ENCODE peak calls at places on chromosomes 16 and 17, in eight cellular contexts. One of them, this sample, is unnamed.

GRCh38 chr16:2427526-2427925 is 1.7 kb upstream of the CCNF start:
- DNase-seq in right atrium auricular region: no peak
- DNase-seq in effector memory CD4-positive, alpha-beta T cell: no peak
- DNase-seq in BE2C: no peak
- DNase-seq in Peyer's patch: no peak
- DNase-seq in body of pancreas: no peak
- DNase-seq in naive thymus-derived CD4-positive, alpha-beta T cell: no peak
- DNase-seq in GM23338: no peak
- DNase-seq in this sample: no peak

GRCh38 chr17:37339321-37339720 is 36.5 kb upstream of the C17orf78 start:
- DNase-seq in Peyer's patch: no peak
- DNase-seq in body of pancreas: no peak
- DNase-seq in effector memory CD4-positive, alpha-beta T cell: no peak
- DNase-seq in GM23338: no peak
- DNase-seq in BE2C: no peak
- DNase-seq in right atrium auricular region: no peak
- DNase-seq in naive thymus-derived CD4-positive, alpha-beta T cell: no peak
- DNase-seq in this sample: no peak

GRCh38 chr16:81651758-81652718 is 127.1 kb upstream of the PLCG2 start:
- DNase-seq in BE2C: no peak
- DNase-seq in naive thymus-derived CD4-positive, alpha-beta T cell: no peak
- DNase-seq in Peyer's patch: no peak
- DNase-seq in right atrium auricular region: no peak
- DNase-seq in body of pancreas: no peak
- DNase-seq in GM23338: no peak
- DNase-seq in effector memory CD4-positive, alpha-beta T cell: no peak
- DNase-seq in this sample: no peak

GRCh38 chr17:72955391-72956140 is 136.9 kb downstream of the SLC39A11 start:
- DNase-seq in effector memory CD4-positive, alpha-beta T cell: no peak
- DNase-seq in right atrium auricular region: no peak
- DNase-seq in GM23338: no peak
- DNase-seq in naive thymus-derived CD4-positive, alpha-beta T cell: no peak
- DNase-seq in body of pancreas: no peak
- DNase-seq in Peyer's patch: no peak
- DNase-seq in BE2C: no peak
- DNase-seq in this sample: no peak

GRCh38 chr17:16286009-16286946 is 67.0 kb downstream of the CENPV start:
- DNase-seq in BE2C: peak; percentile 56
- DNase-seq in Peyer's patch: peak; percentile 88
- DNase-seq in GM23338: peak; percentile 96
- DNase-seq in body of pancreas: peak; percentile 78
- DNase-seq in effector memory CD4-positive, alpha-beta T cell: peak; percentile 47
- DNase-seq in naive thymus-derived CD4-positive, alpha-beta T cell: peak; percentile 75
- DNase-seq in right atrium auricular region: peak; percentile 96
- DNase-seq in this sample: peak; percentile 68

GRCh38 chr16:80015566-80015965 is 415.0 kb upstream of the MAF start:
- DNase-seq in GM23338: no peak
- DNase-seq in effector memory CD4-positive, alpha-beta T cell: no peak
- DNase-seq in body of pancreas: no peak
- DNase-seq in Peyer's patch: no peak
- DNase-seq in BE2C: no peak
- DNase-seq in naive thymus-derived CD4-positive, alpha-beta T cell: no peak
- DNase-seq in right atrium auricular region: no peak
- DNase-seq in this sample: no peak

GRCh38 chr16:58502217-58502921 is 2.4 kb downstream of the NDRG4 start:
- DNase-seq in effector memory CD4-positive, alpha-beta T cell: no peak
- DNase-seq in GM23338: no peak
- DNase-seq in right atrium auricular region: no peak
- DNase-seq in body of pancreas: no peak
- DNase-seq in Peyer's patch: no peak
- DNase-seq in naive thymus-derived CD4-positive, alpha-beta T cell: no peak
- DNase-seq in BE2C: no peak
- DNase-seq in this sample: no peak

GRCh38 chr16:77723108-77723514 is 797 bp downstream of the NUDT7 start:
- DNase-seq in effector memory CD4-positive, alpha-beta T cell: no peak
- DNase-seq in BE2C: no peak
- DNase-seq in right atrium auricular region: no peak
- DNase-seq in Peyer's patch: no peak
- DNase-seq in naive thymus-derived CD4-positive, alpha-beta T cell: peak; percentile 16
- DNase-seq in GM23338: no peak
- DNase-seq in body of pancreas: peak; percentile 19
- DNase-seq in this sample: no peak

GRCh38 chr16:24753437-24753836 is 24.0 kb downstream of the TNRC6A start:
- DNase-seq in GM23338: no peak
- DNase-seq in naive thymus-derived CD4-positive, alpha-beta T cell: no peak
- DNase-seq in body of pancreas: no peak
- DNase-seq in right atrium auricular region: no peak
- DNase-seq in Peyer's patch: no peak
- DNase-seq in effector memory CD4-positive, alpha-beta T cell: no peak
- DNase-seq in BE2C: no peak
- DNase-seq in this sample: no peak

GRCh38 chr16:5905935-5906334 is 808.3 kb upstream of the EEF2KMT start:
- DNase-seq in BE2C: no peak
- DNase-seq in body of pancreas: no peak
- DNase-seq in Peyer's patch: no peak
- DNase-seq in effector memory CD4-positive, alpha-beta T cell: no peak
- DNase-seq in naive thymus-derived CD4-positive, alpha-beta T cell: no peak
- DNase-seq in right atrium auricular region: no peak
- DNase-seq in GM23338: no peak
- DNase-seq in this sample: no peak

GRCh38 chr16:22915003-22915402 is 101.0 kb downstream of the HS3ST2 start:
- DNase-seq in BE2C: no peak
- DNase-seq in naive thymus-derived CD4-positive, alpha-beta T cell: no peak
- DNase-seq in right atrium auricular region: no peak
- DNase-seq in GM23338: no peak
- DNase-seq in effector memory CD4-positive, alpha-beta T cell: no peak
- DNase-seq in Peyer's patch: no peak
- DNase-seq in body of pancreas: no peak
- DNase-seq in this sample: no peak

GRCh38 chr17:77414811-77415400 is 274.1 kb downstream of the SEC14L1 start:
- DNase-seq in GM23338: no peak
- DNase-seq in right atrium auricular region: no peak
- DNase-seq in naive thymus-derived CD4-positive, alpha-beta T cell: no peak
- DNase-seq in effector memory CD4-positive, alpha-beta T cell: no peak
- DNase-seq in BE2C: no peak
- DNase-seq in body of pancreas: no peak
- DNase-seq in Peyer's patch: no peak
- DNase-seq in this sample: no peak

GRCh38 chr17:47663997-47664941 is 14.6 kb downstream of the KPNB1 start:
- DNase-seq in naive thymus-derived CD4-positive, alpha-beta T cell: peak; percentile 64
- DNase-seq in BE2C: peak; percentile 72
- DNase-seq in right atrium auricular region: no peak
- DNase-seq in body of pancreas: peak; percentile 58
- DNase-seq in GM23338: peak; percentile 85
- DNase-seq in effector memory CD4-positive, alpha-beta T cell: peak; percentile 12
- DNase-seq in Peyer's patch: no peak
- DNase-seq in this sample: no peak

GRCh38 chr17:16515933-16516332 is 23.9 kb upstream of the LRRC75A start:
- DNase-seq in GM23338: no peak
- DNase-seq in right atrium auricular region: no peak
- DNase-seq in BE2C: no peak
- DNase-seq in effector memory CD4-positive, alpha-beta T cell: no peak
- DNase-seq in naive thymus-derived CD4-positive, alpha-beta T cell: no peak
- DNase-seq in Peyer's patch: no peak
- DNase-seq in body of pancreas: no peak
- DNase-seq in this sample: no peak

GRCh38 chr16:28990375-28991040 is 5.7 kb downstream of the LAT start:
- DNase-seq in BE2C: no peak
- DNase-seq in body of pancreas: no peak
- DNase-seq in Peyer's patch: no peak
- DNase-seq in right atrium auricular region: no peak
- DNase-seq in naive thymus-derived CD4-positive, alpha-beta T cell: no peak
- DNase-seq in effector memory CD4-positive, alpha-beta T cell: no peak
- DNase-seq in GM23338: no peak
- DNase-seq in this sample: no peak

GRCh38 chr17:45405250-45406086 is 27.2 kb downstream of the ARHGAP27 start:
- DNase-seq in Peyer's patch: peak; percentile 97
- DNase-seq in body of pancreas: peak; percentile 41
- DNase-seq in BE2C: peak; percentile 81
- DNase-seq in naive thymus-derived CD4-positive, alpha-beta T cell: no peak
- DNase-seq in right atrium auricular region: no peak
- DNase-seq in GM23338: peak; percentile 99
- DNase-seq in effector memory CD4-positive, alpha-beta T cell: no peak
- DNase-seq in this sample: no peak

GRCh38 chr16:20669691-20670090 is 27.8 kb downstream of the ACSM1 start:
- DNase-seq in effector memory CD4-positive, alpha-beta T cell: no peak
- DNase-seq in body of pancreas: no peak
- DNase-seq in naive thymus-derived CD4-positive, alpha-beta T cell: no peak
- DNase-seq in BE2C: no peak
- DNase-seq in GM23338: no peak
- DNase-seq in right atrium auricular region: no peak
- DNase-seq in Peyer's patch: no peak
- DNase-seq in this sample: no peak

GRCh38 chr17:75457047-75457654 is 716 bp downstream of the TMEM94 start:
- DNase-seq in effector memory CD4-positive, alpha-beta T cell: no peak
- DNase-seq in Peyer's patch: peak; percentile 58
- DNase-seq in naive thymus-derived CD4-positive, alpha-beta T cell: no peak
- DNase-seq in GM23338: peak; percentile 82
- DNase-seq in BE2C: peak; percentile 76
- DNase-seq in body of pancreas: peak; percentile 31
- DNase-seq in right atrium auricular region: no peak
- DNase-seq in this sample: no peak

GRCh38 chr17:21033350-21033749 is 9.5 kb downstream of the USP22 start:
- DNase-seq in effector memory CD4-positive, alpha-beta T cell: no peak
- DNase-seq in Peyer's patch: no peak
- DNase-seq in BE2C: no peak
- DNase-seq in GM23338: no peak
- DNase-seq in right atrium auricular region: no peak
- DNase-seq in naive thymus-derived CD4-positive, alpha-beta T cell: no peak
- DNase-seq in body of pancreas: no peak
- DNase-seq in this sample: no peak
- H3K4me3 ChIP-seq in effector memory CD4-positive, alpha-beta T cell: no peak overlapping the region
- H3K4me3 ChIP-seq in Peyer's patch: no peak overlapping the region
- H3K4me3 ChIP-seq in BE2C: no peak overlapping the region
- H3K4me3 ChIP-seq in GM23338: no peak overlapping the region
- H3K4me3 ChIP-seq in right atrium auricular region: no peak overlapping the region
- H3K4me3 ChIP-seq in naive thymus-derived CD4-positive, alpha-beta T cell: no peak overlapping the region
- H3K4me3 ChIP-seq in body of pancreas: no peak overlapping the region
- H3K4me3 ChIP-seq in this sample: no peak overlapping the region

DNA sequence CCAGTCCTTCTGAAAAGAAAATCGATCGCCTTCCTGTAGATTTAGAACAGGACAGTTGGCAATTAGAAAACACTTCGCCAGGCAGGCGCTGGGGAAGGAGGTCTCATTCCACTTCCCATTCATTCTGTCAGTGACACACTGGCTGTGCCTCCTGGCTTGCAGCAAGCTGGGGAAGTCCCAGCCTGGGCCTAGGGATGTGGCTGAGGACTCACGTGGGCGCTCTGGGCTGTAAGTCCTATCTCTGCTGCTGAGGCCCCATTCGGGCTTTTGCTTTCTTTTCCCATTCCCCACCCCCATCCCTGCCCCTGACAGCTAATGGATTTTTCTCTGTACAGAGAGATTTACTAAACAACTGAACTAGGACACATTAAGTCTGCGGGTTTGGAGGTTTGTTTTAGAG is 75.6 kb upstream of the TMEM132E start:
- DNase-seq in right atrium auricular region: no peak
- DNase-seq in naive thymus-derived CD4-positive, alpha-beta T cell: no peak
- DNase-seq in Peyer's patch: no peak
- DNase-seq in GM23338: no peak
- DNase-seq in BE2C: no peak
- DNase-seq in effector memory CD4-positive, alpha-beta T cell: no peak
- DNase-seq in body of pancreas: peak; percentile 16
- DNase-seq in this sample: no peak
- H3K27me3 ChIP-seq in right atrium auricular region: no peaks in the 10 kb centered on the region
- H3K27me3 ChIP-seq in naive thymus-derived CD4-positive, alpha-beta T cell: no peaks in the 10 kb centered on the region
- H3K27me3 ChIP-seq in Peyer's patch: no peaks in the 10 kb centered on the region
- H3K27me3 ChIP-seq in GM23338: peaks cover 3% of the 10 kb centered on the region
- H3K27me3 ChIP-seq in BE2C: peaks cover 27% of the 10 kb centered on the region
- H3K27me3 ChIP-seq in effector memory CD4-positive, alpha-beta T cell: peaks cover 6% of the 10 kb centered on the region
- H3K27me3 ChIP-seq in body of pancreas: no peaks in the 10 kb centered on the region
- H3K27me3 ChIP-seq in this sample: no peaks in the 10 kb centered on the region

GRCh38 chr16:17038415-17038814 is 432.3 kb downstream of the XYLT1 start:
- DNase-seq in effector memory CD4-positive, alpha-beta T cell: no peak
- DNase-seq in GM23338: no peak
- DNase-seq in BE2C: no peak
- DNase-seq in Peyer's patch: no peak
- DNase-seq in naive thymus-derived CD4-positive, alpha-beta T cell: no peak
- DNase-seq in body of pancreas: no peak
- DNase-seq in right atrium auricular region: no peak
- DNase-seq in this sample: no peak
- H3K4me1 ChIP-seq in effector memory CD4-positive, alpha-beta T cell: no peaks in the 10 kb centered on the region
- H3K4me1 ChIP-seq in GM23338: peaks cover 6% of the 10 kb centered on the region
- H3K4me1 ChIP-seq in BE2C: no peaks in the 10 kb centered on the region
- H3K4me1 ChIP-seq in Peyer's patch: no peaks in the 10 kb centered on the region
- H3K4me1 ChIP-seq in naive thymus-derived CD4-positive, alpha-beta T cell: no peaks in the 10 kb centered on the region
- H3K4me1 ChIP-seq in body of pancreas: no peaks in the 10 kb centered on the region
- H3K4me1 ChIP-seq in right atrium auricular region: no peaks in the 10 kb centered on the region
- H3K4me1 ChIP-seq in this sample: no peaks in the 10 kb centered on the region

GRCh38 chr17:42405963-42406495 is 17.0 kb downstream of the CAVIN1 start:
- DNase-seq in effector memory CD4-positive, alpha-beta T cell: peak; percentile 66
- DNase-seq in BE2C: peak; percentile 89
- DNase-seq in Peyer's patch: peak; percentile 89
- DNase-seq in right atrium auricular region: peak; percentile 93
- DNase-seq in GM23338: peak; percentile 92
- DNase-seq in body of pancreas: peak; percentile 82
- DNase-seq in naive thymus-derived CD4-positive, alpha-beta T cell: peak; percentile 86
- DNase-seq in this sample: no peak

GRCh38 chr17:42407289-42407836 is 15.7 kb downstream of the CAVIN1 start:
- DNase-seq in naive thymus-derived CD4-positive, alpha-beta T cell: peak; percentile 74
- DNase-seq in Peyer's patch: peak; percentile 74
- DNase-seq in right atrium auricular region: peak; percentile 89
- DNase-seq in effector memory CD4-positive, alpha-beta T cell: peak; percentile 30
- DNase-seq in body of pancreas: peak; percentile 96
- DNase-seq in GM23338: peak; percentile 91
- DNase-seq in BE2C: peak; percentile 67
- DNase-seq in this sample: peak; percentile 72

GRCh38 chr17:42405076-42405475 is 16.8 kb upstream of the STAT3 start:
- DNase-seq in BE2C: no peak
- DNase-seq in body of pancreas: no peak
- DNase-seq in Peyer's patch: no peak
- DNase-seq in naive thymus-derived CD4-positive, alpha-beta T cell: no peak
- DNase-seq in right atrium auricular region: no peak
- DNase-seq in effector memory CD4-positive, alpha-beta T cell: no peak
- DNase-seq in GM23338: no peak
- DNase-seq in this sample: no peak

GRCh38 chr17:42408076-42408475 is 15.0 kb downstream of the CAVIN1 start:
- DNase-seq in GM23338: peak; percentile 47
- DNase-seq in Peyer's patch: no peak
- DNase-seq in BE2C: no peak
- DNase-seq in body of pancreas: no peak
- DNase-seq in naive thymus-derived CD4-positive, alpha-beta T cell: no peak
- DNase-seq in effector memory CD4-positive, alpha-beta T cell: no peak
- DNase-seq in right atrium auricular region: no peak
- DNase-seq in this sample: no peak

DNA sequence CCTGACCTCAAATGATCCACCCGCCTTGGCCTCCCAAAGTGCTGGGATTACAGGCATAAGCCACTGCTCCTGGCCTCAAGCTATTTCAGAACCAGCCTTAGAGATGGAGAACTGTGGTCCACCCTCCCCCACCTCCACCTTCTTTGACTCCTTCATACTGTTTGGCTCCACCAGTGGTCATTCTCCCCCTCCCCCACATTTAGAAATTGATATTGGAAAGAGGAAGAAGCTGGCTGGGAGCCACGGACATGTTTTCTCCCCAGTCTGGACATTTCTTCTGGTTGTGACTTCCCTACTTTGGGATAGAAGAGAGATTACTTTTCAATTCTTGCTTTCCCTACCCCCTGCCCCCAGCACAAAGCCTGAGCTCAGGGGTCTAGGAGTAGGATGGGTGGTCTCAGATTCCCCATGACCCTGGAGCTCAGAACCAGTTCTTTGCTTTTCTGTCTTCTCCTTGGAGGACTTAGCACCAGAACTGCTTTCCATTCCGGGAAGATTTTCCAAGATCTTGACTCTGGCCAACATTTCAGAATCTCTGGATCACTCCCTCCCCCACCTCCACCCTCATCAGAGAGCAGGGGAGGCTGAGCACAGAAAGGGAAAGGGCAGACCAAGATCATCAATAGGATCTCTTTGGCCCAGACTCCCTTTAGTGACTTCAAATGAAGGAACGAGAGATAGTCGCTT is 16.3 kb downstream of the CAVIN1 start:
- DNase-seq in right atrium auricular region: no peak
- DNase-seq in effector memory CD4-positive, alpha-beta T cell: no peak
- DNase-seq in body of pancreas: no peak
- DNase-seq in Peyer's patch: no peak
- DNase-seq in naive thymus-derived CD4-positive, alpha-beta T cell: no peak
- DNase-seq in GM23338: no peak
- DNase-seq in BE2C: no peak
- DNase-seq in this sample: no peak
- H3K4me3 ChIP-seq in right atrium auricular region: no peak overlapping the region
- H3K4me3 ChIP-seq in effector memory CD4-positive, alpha-beta T cell: no peak overlapping the region
- H3K4me3 ChIP-seq in body of pancreas: no peak overlapping the region
- H3K4me3 ChIP-seq in Peyer's patch: no peak overlapping the region
- H3K4me3 ChIP-seq in naive thymus-derived CD4-positive, alpha-beta T cell: no peak overlapping the region
- H3K4me3 ChIP-seq in GM23338: peak overlapping the region; percentile 30
- H3K4me3 ChIP-seq in BE2C: no peak overlapping the region
- H3K4me3 ChIP-seq in this sample: peak overlapping the region; percentile 10

This sample was measured in thoracic aorta.